ENCODE peak calls at places on chromosome 18, in four cellular contexts. P is heart left ventricle, N is colonic mucosa, Y is nephron progenitor cell. H is an unnamed sample.

GRCh38 chr18:58216071-58216471 is 172.0 kb downstream of the NEDD4L start:
- DNase-seq in N (peak), Y (peak), P (no peak), H (no peak)

GRCh38 chr18:22302152-22302551 is 115.6 kb downstream of the CTAGE1 start:
- DNase-seq in P (no peak), N (no peak), Y (no peak), H (no peak)

GRCh38 chr18:62717059-62717849 is 1.9 kb downstream of the PHLPP1 start:
- DNase-seq in P (no peak), Y (peak), N (peak), H (peak)

GRCh38 chr18:12858961-12859360 is 25.1 kb downstream of the PTPN2 start:
- DNase-seq in Y (no peak), P (no peak), N (no peak), H (no peak)

GRCh38 chr18:4017479-4017878 is 437.6 kb downstream of the DLGAP1 start:
- DNase-seq in N (no peak), Y (no peak), P (no peak), H (no peak)

GRCh38 chr18:40904295-40904694 is 1050.7 kb upstream of the PIK3C3 start:
- DNase-seq in P (no peak), N (no peak), Y (no peak), H (no peak)

GRCh38 chr18:60122339-60122738 is 222.5 kb downstream of the PMAIP1 start:
- DNase-seq in Y (no peak), N (no peak), P (no peak), H (no peak)

GRCh38 chr18:8699948-8700347 is 5.4 kb upstream of the MTCL1 start:
- DNase-seq in P (no peak), N (no peak), Y (no peak), H (no peak)

GRCh38 chr18:55236150-55236931 is 277.1 kb upstream of the CCDC68 start:
- DNase-seq in P (no peak), N (no peak), Y (no peak), H (no peak)

GRCh38 chr18:2316082-2316481 is 255.2 kb downstream of the METTL4 start:
- DNase-seq in N (no peak), P (no peak), Y (no peak), H (no peak)

H was measured in T-helper 9 cell.